ENCODE peak calls at places on chromosomes 16 and 17, in five cellular contexts. E is AG04450, N is stomach, U is H1, H is fibroblast of lung. D is an unnamed sample.

GRCh38 chr17:49703557-49704277 is 4.0 kb downstream of the SLC35B1 start:
- DNase-seq in E (no peak), H (peak), N (no peak), U (no peak), D (peak)

GRCh38 chr16:11535494-11535893 is 51.2 kb downstream of the LITAF start:
- DNase-seq in H (no peak), U (no peak), E (no peak), N (no peak), D (no peak)

GRCh38 chr16:57893559-57894389 is 77.2 kb downstream of the CNGB1 start:
- DNase-seq in H (peak), N (no peak), E (peak), U (no peak), D (no peak)

GRCh38 chr17:33258291-33258690 is 34.8 kb downstream of the ASIC2 start:
- DNase-seq in N (no peak), E (no peak), H (no peak), U (no peak), D (no peak)

GRCh38 chr17:28145348-28145747 is 102.9 kb downstream of the NLK start:
- DNase-seq in E (no peak), N (no peak), H (no peak), U (no peak), D (peak)

GRCh38 chr17:27415090-27415795 is 41.0 kb upstream of the KSR1 start:
- DNase-seq in N (no peak), E (no peak), H (no peak), U (no peak), D (no peak)

GRCh38 chr17:48587276-48588073 is 2.6 kb downstream of the HOXB3 start:
- DNase-seq in N (no peak), H (peak), E (no peak), U (no peak), D (no peak)

GRCh38 chr17:44233582-44233981 is 14.1 kb upstream of the UBTF start:
- DNase-seq in E (no peak), U (no peak), H (no peak), N (no peak), D (no peak)

GRCh38 chr17:32894245-32894644 is 17.3 kb upstream of the MYO1D start:
- DNase-seq in E (no peak), H (no peak), N (no peak), U (no peak), D (no peak)

GRCh38 chr17:75153854-75154194 is 488 bp downstream of the JPT1 start:
- DNase-seq in U (no peak), E (no peak), N (no peak), H (no peak), D (no peak)

GRCh38 chr16:7835032-7835431 is 502.4 kb downstream of the RBFOX1 start:
- DNase-seq in U (no peak), E (no peak), N (no peak), H (no peak), D (no peak)

GRCh38 chr17:75003070-75003956 is 9.2 kb upstream of the MRPL58 start:
- DNase-seq in E (no peak), H (no peak), N (no peak), U (peak), D (no peak)

GRCh38 chr17:38730526-38731379 is 612 bp downstream of the CISD3 start:
- DNase-seq in E (no peak), N (peak), H (peak), U (peak), D (no peak)

GRCh38 chr17:70661342-70662222 is 492.2 kb downstream of the KCNJ2 start:
- DNase-seq in E (no peak), H (peak), N (no peak), U (no peak), D (no peak)

GRCh38 chr17:81338301-81339179 is 43.4 kb upstream of the SLC38A10 start:
- DNase-seq in U (peak), H (no peak), N (no peak), E (no peak), D (no peak)
- TF ChIP-seq CTCF in U (no peak), H (no peak), N (no peak), E (no peak), D (no peak)

GRCh38 chr16:85611455-85612190 is 1.5 kb upstream of the GSE1 start:
- DNase-seq in U (peak), N (peak), H (peak), E (peak), D (peak)

GRCh38 chr16:85609539-85609938 is 3.6 kb upstream of the GSE1 start:
- DNase-seq in H (no peak), U (no peak), N (no peak), E (no peak), D (no peak)

GRCh38 chr16:85611205-85611454 is 2.0 kb upstream of the GSE1 start:
- DNase-seq in U (no peak), E (no peak), H (peak), N (no peak), D (no peak)

GRCh38 chr16:85610059-85610445 is 3.1 kb upstream of the GSE1 start:
- DNase-seq in E (no peak), U (no peak), H (no peak), N (peak), D (no peak)

DNA sequence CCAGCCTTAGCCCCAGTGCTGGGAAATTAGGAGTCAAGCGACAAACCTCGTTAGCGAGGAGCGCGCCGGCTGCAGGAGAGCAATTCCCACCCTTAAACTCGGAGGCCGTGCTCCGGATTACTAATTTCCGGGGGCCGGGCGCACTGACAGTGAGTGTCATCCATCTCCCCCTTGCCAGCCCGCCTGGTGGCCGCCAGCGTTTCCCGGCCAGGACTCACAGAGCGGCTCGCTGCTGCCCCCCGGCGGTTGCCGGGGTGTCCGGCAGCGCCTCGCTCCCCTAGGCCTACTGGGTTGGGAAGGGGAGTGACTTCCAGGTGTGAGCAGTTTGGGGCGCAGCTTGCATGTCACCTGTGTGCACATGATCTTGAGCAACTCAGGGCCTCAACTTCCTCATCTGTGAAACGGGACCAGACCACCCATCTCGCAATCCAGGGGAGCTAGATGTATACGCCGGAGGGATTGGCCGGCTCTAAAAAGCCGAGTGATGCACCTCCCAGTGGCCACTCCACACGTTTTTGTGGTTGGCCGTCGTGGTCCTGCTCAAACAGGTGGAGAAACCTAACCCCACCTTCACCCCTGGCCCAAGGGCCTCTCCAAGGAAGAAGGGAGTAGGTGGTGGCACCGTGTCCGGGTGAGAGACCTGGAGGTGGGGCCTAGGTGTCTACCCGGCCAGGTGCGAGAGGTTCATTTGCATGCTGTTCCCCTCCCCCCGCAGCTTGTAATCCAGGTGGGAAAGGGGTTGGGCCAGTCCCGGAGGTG is 2.5 kb upstream of the GSE1 start:
- DNase-seq in N (peak), H (peak), E (peak), U (peak), D (peak)
- H3K4me3 ChIP-seq in N (peak), H (no peak), E (no peak), U (peak), D (no peak)

GRCh38 chr16:815861-816260 is 15.3 kb upstream of the GNG13 start:
- DNase-seq in E (no peak), N (no peak), U (no peak), H (no peak), D (no peak)

GRCh38 chr16:819336-819735 is 18.8 kb upstream of the GNG13 start:
- DNase-seq in N (no peak), U (no peak), H (no peak), E (no peak), D (no peak)

GRCh38 chr16:818132-818531 is 17.6 kb upstream of the GNG13 start:
- DNase-seq in U (no peak), N (no peak), E (no peak), H (no peak), D (no peak)

GRCh38 chr16:818592-818991 is 18.1 kb upstream of the GNG13 start:
- DNase-seq in H (no peak), U (no peak), E (no peak), N (no peak), D (no peak)

GRCh38 chr16:817001-817906 is 16.7 kb upstream of the GNG13 start:
- DNase-seq in E (no peak), N (no peak), H (no peak), U (no peak), D (no peak)
- TF ChIP-seq CTCF in E (no peak), N (no peak), H (no peak), U (no peak), D (no peak)

DNA sequence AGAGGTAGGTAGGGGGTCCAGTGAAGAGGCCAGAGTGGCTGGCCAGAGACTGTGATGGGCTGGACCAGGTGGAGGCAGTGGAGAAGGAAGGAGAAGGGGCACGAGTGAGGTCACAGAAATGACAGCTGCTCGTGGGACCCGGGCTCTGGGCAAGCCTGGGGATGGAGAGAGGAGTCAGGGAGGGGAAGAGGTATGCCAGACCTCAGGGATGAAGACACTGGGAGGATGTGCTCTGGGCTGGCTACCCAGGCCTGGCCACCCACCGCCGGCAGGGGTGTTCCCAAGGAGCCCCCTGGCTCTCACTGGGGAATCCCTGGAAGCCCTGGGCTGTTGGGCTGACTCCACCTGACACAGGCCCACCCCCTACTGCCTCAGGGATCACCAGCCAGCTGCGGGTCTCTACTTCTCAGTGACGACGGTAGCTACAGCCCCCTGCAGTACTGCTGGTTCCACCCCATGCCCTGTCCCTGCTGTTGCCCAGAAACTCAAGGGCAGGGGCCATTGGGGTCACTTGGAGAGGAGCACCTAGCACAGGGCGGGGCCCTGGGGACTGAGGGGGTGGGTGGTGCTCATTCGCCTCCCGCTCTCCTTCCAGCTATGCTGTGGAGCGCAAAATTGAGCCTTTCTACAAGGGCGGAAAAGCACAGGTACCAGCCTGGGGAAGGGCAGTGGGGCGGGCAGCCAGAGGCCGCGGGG is 1.8 kb downstream of the TBL3 start:
- DNase-seq in U (no peak), E (no peak), N (no peak), H (no peak), D (no peak)
- H3K4me3 ChIP-seq in U (no peak), E (no peak), N (peak), H (no peak), D (peak)

GRCh38 chr17:66915204-66915611 is 49.3 kb upstream of the CACNG4 start:
- DNase-seq in U (no peak), N (peak), H (no peak), E (no peak), D (no peak)
- TF ChIP-seq CTCF in U (peak), N (peak), H (no peak), E (peak), D (peak)

DNA sequence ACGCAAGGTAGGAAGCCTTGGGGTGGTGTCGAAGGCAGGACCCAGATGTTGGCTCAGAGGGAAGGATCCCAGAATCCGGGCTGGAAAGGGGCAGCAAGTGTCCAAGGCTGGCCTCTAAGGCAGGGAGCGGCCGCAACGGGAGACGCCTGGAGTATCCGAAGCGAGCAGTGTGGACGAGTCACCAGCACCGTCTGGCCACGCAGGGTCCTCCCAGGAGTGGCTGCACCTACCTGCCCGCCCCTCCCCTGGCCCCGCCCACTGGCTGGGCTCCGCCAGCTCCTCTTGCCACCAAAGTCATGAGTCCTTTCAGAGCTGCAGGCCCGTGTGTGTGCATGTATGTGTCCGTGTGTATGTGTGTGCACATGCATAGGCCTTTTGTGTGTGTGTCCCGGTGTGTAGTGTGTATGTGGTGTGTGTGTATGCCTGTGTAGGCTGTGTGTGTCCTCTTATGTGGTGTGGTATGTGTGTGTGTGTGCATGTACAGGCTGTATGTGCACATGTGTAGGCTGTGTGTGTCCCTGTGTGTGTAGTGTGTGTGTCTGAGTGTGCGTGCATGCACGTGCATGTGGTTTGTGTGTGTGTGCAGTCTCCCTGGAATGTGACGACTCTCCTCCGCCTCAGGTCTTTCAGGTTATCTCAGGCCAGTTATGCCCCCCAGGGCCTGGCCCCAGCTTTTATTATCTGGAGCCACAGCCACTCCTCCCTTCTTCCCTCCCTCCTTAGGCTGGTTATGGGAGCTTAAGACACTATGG is at the start of gene PRSS8:
- DNase-seq in N (peak), E (no peak), U (peak), H (no peak), D (no peak)
- H3K4me3 ChIP-seq in N (peak), E (no peak), U (peak), H (no peak), D (no peak)

DNA sequence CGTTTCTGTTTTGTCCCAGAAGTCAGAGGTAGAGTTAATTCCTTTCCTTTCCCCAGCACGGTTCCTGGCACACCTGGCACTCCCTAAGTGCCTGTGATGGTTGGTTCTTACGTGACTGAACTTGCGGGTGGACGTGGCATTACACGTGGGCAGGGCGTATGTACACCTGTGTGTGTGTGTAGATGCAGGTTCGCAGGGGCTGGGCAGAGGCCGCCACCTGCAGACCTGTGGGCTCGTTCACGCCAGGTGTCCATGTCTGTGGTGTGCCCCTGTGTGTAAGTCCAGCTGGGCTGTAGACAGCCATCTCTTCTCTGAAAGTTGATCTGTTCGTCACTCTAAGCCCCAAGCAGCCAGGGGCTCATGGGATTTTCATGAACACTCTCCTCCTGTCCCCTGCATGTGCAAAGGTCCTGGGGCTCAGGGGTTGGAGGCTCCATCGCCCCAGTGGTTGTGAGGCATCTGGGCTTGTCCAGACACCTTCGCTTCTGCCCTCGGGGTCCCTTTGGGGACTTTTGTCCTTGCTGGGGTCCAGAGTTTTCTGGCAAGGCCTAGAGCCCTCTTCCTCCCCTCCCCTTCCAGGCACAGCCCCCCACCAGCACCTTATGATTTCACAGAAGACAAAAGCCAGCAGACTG is 5.6 kb upstream of the FSCN2 start:
- DNase-seq in H (no peak), N (no peak), U (no peak), E (no peak), D (no peak)
- TF ChIP-seq CTCF in H (no peak), N (no peak), U (no peak), E (no peak), D (no peak)